ENCODE peak calls at places on chromosomes 6 and 20, in seven cellular contexts. X is GM23248, R is left ventricle myocardium superior, N is T-helper 9 cell, C is ACHN, I is NCI-H1694 treated with DMSO at 0.1 percent for 48 hours, M is skeletal muscle cell. J is an unnamed sample.

GRCh38 chr20:62769346-62770071 is 26.8 kb upstream of the MRGBP start:
- DNase-seq in M (no peak), R (peak), X (no peak), C (no peak), I (no peak), N (no peak), J (no peak)

GRCh38 chr6:33117826-33118277 is 42.1 kb downstream of the HLA-DPB1 start:
- DNase-seq in C (no peak), I (no peak), R (no peak), M (no peak), X (no peak), N (no peak), J (no peak)

GRCh38 chr6:37253608-37254007 is 4.0 kb upstream of the TBC1D22B start:
- DNase-seq in R (no peak), N (no peak), I (no peak), X (no peak), M (no peak), C (no peak), J (no peak)

GRCh38 chr20:50958733-50959542 is at the start of gene MOCS3:
- DNase-seq in M (peak), I (no peak), N (peak), X (peak), R (peak), C (peak), J (peak)

GRCh38 chr6:137271245-137272183 is 52.3 kb upstream of the IFNGR1 start:
- DNase-seq in M (no peak), I (peak), X (peak), R (no peak), N (no peak), C (peak), J (no peak)

GRCh38 chr6:2522521-2522920 is 228.2 kb downstream of the MYLK4 start:
- DNase-seq in R (no peak), N (no peak), X (peak), I (no peak), M (no peak), C (no peak), J (no peak)

GRCh38 chr20:23441850-23442313 is 2.4 kb downstream of the CSTL1 start:
- DNase-seq in I (peak), M (peak), N (peak), R (peak), C (peak), X (peak), J (peak)

GRCh38 chr20:62949887-62950286 is 2.6 kb upstream of the SLC17A9 start:
- DNase-seq in N (no peak), X (no peak), I (no peak), M (no peak), C (no peak), R (no peak), J (no peak)

GRCh38 chr6:32426338-32426737 is 13.3 kb upstream of the HLA-DRA start:
- DNase-seq in N (no peak), R (no peak), C (no peak), X (no peak), M (no peak), I (no peak), J (no peak)

GRCh38 chr20:33838035-33838864 is 27.1 kb downstream of the CHMP4B start:
- DNase-seq in I (no peak), X (no peak), R (no peak), N (no peak), M (no peak), C (no peak), J (no peak)

GRCh38 chr6:155093430-155093829 is 98.3 kb downstream of the TIAM2 start:
- DNase-seq in R (no peak), C (no peak), X (no peak), I (no peak), M (no peak), N (peak), J (peak)

GRCh38 chr20:17460119-17460518 is 71.1 kb downstream of the BFSP1 start:
- DNase-seq in R (no peak), M (no peak), N (no peak), C (no peak), X (no peak), I (no peak), J (no peak)

GRCh38 chr20:37382539-37383120 is 36.7 kb downstream of the SRC start:
- DNase-seq in X (no peak), N (no peak), R (peak), I (no peak), C (no peak), M (no peak), J (no peak)

GRCh38 chr6:41027799-41028617 is 11.0 kb downstream of the UNC5CL start:
- DNase-seq in R (peak), N (peak), C (peak), X (peak), I (no peak), M (peak), J (peak)

GRCh38 chr6:48213076-48213788 is 102.2 kb upstream of the PTCHD4 start:
- DNase-seq in C (no peak), R (no peak), I (no peak), M (no peak), N (no peak), X (no peak), J (no peak)

GRCh38 chr6:48183174-48183573 is 72.2 kb upstream of the PTCHD4 start:
- DNase-seq in X (no peak), R (no peak), M (no peak), C (no peak), N (no peak), I (no peak), J (no peak)

GRCh38 chr6:107318100-107318736 is 141.1 kb downstream of the PDSS2 start:
- DNase-seq in C (peak), X (peak), M (peak), N (no peak), I (peak), R (peak), J (no peak)

GRCh38 chr6:71190809-71191208 is 97.8 kb upstream of the OGFRL1 start:
- DNase-seq in C (peak), M (no peak), I (peak), X (peak), N (no peak), R (no peak), J (no peak)

GRCh38 chr6:121544691-121545090 is 109.2 kb downstream of the GJA1 start:
- DNase-seq in I (no peak), X (peak), R (no peak), M (no peak), N (no peak), C (no peak), J (no peak)

GRCh38 chr6:130395164-130395563 is 29.3 kb downstream of the TMEM200A start:
- DNase-seq in N (no peak), I (no peak), M (no peak), R (no peak), X (no peak), C (no peak), J (no peak)

GRCh38 chr6:110618591-110619267 is 142.3 kb upstream of the SLC22A16 start:
- DNase-seq in C (peak), M (no peak), N (no peak), X (no peak), R (no peak), I (no peak), J (no peak)

GRCh38 chr20:37386505-37387201 is 40.7 kb downstream of the SRC start:
- DNase-seq in I (no peak), M (no peak), X (no peak), N (no peak), C (no peak), R (peak), J (no peak)

GRCh38 chr6:88538849-88539571 is 372.9 kb upstream of the CNR1 start:
- DNase-seq in X (peak), C (no peak), R (no peak), I (no peak), M (no peak), N (no peak), J (no peak)

GRCh38 chr6:34792605-34793500 is 970 bp downstream of the BLTP3A start:
- DNase-seq in N (no peak), M (no peak), C (peak), X (peak), R (no peak), I (no peak), J (no peak)

GRCh38 chr6:68279793-68280557 is 355.1 kb upstream of the ADGRB3 start:
- DNase-seq in I (no peak), M (peak), R (no peak), C (peak), X (no peak), N (no peak), J (no peak)

GRCh38 chr6:2197177-2197671 is 48.2 kb downstream of the GMDS start:
- DNase-seq in I (no peak), M (peak), X (peak), C (no peak), N (no peak), R (no peak), J (no peak)

GRCh38 chr6:72669324-72669723 is 47.5 kb downstream of the KCNQ5 start:
- DNase-seq in C (no peak), I (no peak), X (no peak), R (no peak), M (no peak), N (no peak), J (no peak)

GRCh38 chr6:135311446-135312200 is 130.5 kb downstream of the MYB start:
- DNase-seq in N (no peak), M (no peak), I (no peak), R (no peak), X (no peak), C (no peak), J (no peak)

GRCh38 chr6:14001329-14002012 is 76.7 kb downstream of the RNF182 start:
- DNase-seq in M (peak), C (peak), X (peak), R (no peak), N (no peak), I (no peak), J (no peak)

GRCh38 chr6:148750826-148751225 is 4.0 kb downstream of the UST start:
- DNase-seq in N (no peak), C (no peak), R (peak), I (no peak), M (peak), X (peak), J (no peak)

GRCh38 chr6:150409576-150410066 is 40.8 kb downstream of the IYD start:
- DNase-seq in C (no peak), I (no peak), X (no peak), M (no peak), R (peak), N (no peak), J (no peak)

GRCh38 chr6:12394170-12394569 is 104.0 kb downstream of the EDN1 start:
- DNase-seq in I (no peak), C (no peak), M (no peak), X (no peak), N (no peak), R (no peak), J (no peak)

GRCh38 chr6:90413867-90414266 is 117.2 kb upstream of the BACH2 start:
- DNase-seq in R (no peak), N (peak), I (peak), M (no peak), X (peak), C (no peak), J (peak)

GRCh38 chr20:40309731-40310130 is 379.3 kb downstream of the MAFB start:
- DNase-seq in C (no peak), R (no peak), M (no peak), I (no peak), X (no peak), N (no peak), J (no peak)

GRCh38 chr6:41527721-41528408 is 18.3 kb upstream of the FOXP4 start:
- DNase-seq in X (peak), R (no peak), N (no peak), I (no peak), M (no peak), C (no peak), J (no peak)

GRCh38 chr20:4726710-4727391 is 5.1 kb downstream of the PRND start:
- DNase-seq in R (no peak), X (peak), N (no peak), M (peak), I (no peak), C (no peak), J (no peak)

GRCh38 chr6:8879334-8879733 is 444.0 kb upstream of the SLC35B3 start:
- DNase-seq in X (no peak), M (no peak), I (no peak), R (no peak), N (no peak), C (no peak), J (no peak)

GRCh38 chr20:50274570-50275430 is 84.2 kb downstream of the CEBPB start:
- DNase-seq in C (no peak), N (no peak), X (no peak), M (no peak), I (no peak), R (peak), J (no peak)

GRCh38 chr20:59525500-59526241 is 78.7 kb upstream of the PHACTR3 start:
- DNase-seq in I (peak), X (peak), R (peak), C (peak), M (no peak), N (no peak), J (no peak)